ENCODE peak calls at places on chromosome 21, in five cellular contexts. One of them, this sample, is unnamed.

GRCh38 chr21:35585155-35585554 is 475.2 kb downstream of the SETD4 start:
- DNase-seq in suprapubic skin: no peak
- DNase-seq in H9: no peak
- DNase-seq in neuronal stem cell: no peak
- DNase-seq in adrenal gland: no peak
- DNase-seq in this sample: no peak

GRCh38 chr21:16590658-16591057 is 860.9 kb downstream of the USP25 start:
- DNase-seq in neuronal stem cell: no peak
- DNase-seq in suprapubic skin: no peak
- DNase-seq in adrenal gland: no peak
- DNase-seq in H9: no peak
- DNase-seq in this sample: no peak

GRCh38 chr21:45356653-45357435 is 48.1 kb upstream of the COL18A1 start:
- DNase-seq in adrenal gland: no peak
- DNase-seq in neuronal stem cell: no peak
- DNase-seq in H9: no peak
- DNase-seq in suprapubic skin: no peak
- DNase-seq in this sample: peak; percentile 51

GRCh38 chr21:45644041-45644906 is 749 bp downstream of the PCBP3 start:
- DNase-seq in suprapubic skin: no peak
- DNase-seq in H9: no peak
- DNase-seq in neuronal stem cell: peak; percentile 17
- DNase-seq in adrenal gland: no peak
- DNase-seq in this sample: peak; percentile 72

GRCh38 chr21:42227909-42228708 is 9.2 kb downstream of the ABCG1 start:
- DNase-seq in neuronal stem cell: no peak
- DNase-seq in adrenal gland: peak; percentile 98
- DNase-seq in suprapubic skin: peak; percentile 96
- DNase-seq in H9: peak; percentile 77
- DNase-seq in this sample: peak; percentile 94

GRCh38 chr21:27339902-27340301 is 373.0 kb upstream of the ADAMTS5 start:
- DNase-seq in H9: no peak
- DNase-seq in suprapubic skin: no peak
- DNase-seq in adrenal gland: no peak
- DNase-seq in neuronal stem cell: no peak
- DNase-seq in this sample: no peak

GRCh38 chr21:40153351-40153750 is 286.1 kb downstream of the PCP4 start:
- DNase-seq in adrenal gland: no peak
- DNase-seq in suprapubic skin: no peak
- DNase-seq in H9: no peak
- DNase-seq in neuronal stem cell: no peak
- DNase-seq in this sample: no peak

GRCh38 chr21:44054710-44055109 is 42.6 kb downstream of the TRAPPC10 start:
- DNase-seq in H9: no peak
- DNase-seq in neuronal stem cell: no peak
- DNase-seq in adrenal gland: no peak
- DNase-seq in suprapubic skin: no peak
- DNase-seq in this sample: no peak

GRCh38 chr21:35503646-35504045 is 454.5 kb upstream of the RUNX1 start:
- DNase-seq in H9: no peak
- DNase-seq in adrenal gland: peak; percentile 16
- DNase-seq in neuronal stem cell: no peak
- DNase-seq in suprapubic skin: no peak
- DNase-seq in this sample: no peak

GRCh38 chr21:30718239-30718909 is at the start of gene KRTAP21-3:
- DNase-seq in suprapubic skin: no peak
- DNase-seq in adrenal gland: no peak
- DNase-seq in neuronal stem cell: no peak
- DNase-seq in H9: no peak
- DNase-seq in this sample: no peak
- H3K4me1 ChIP-seq in suprapubic skin: no peaks in the 10 kb centered on the region
- H3K4me1 ChIP-seq in adrenal gland: no peaks in the 10 kb centered on the region
- H3K4me1 ChIP-seq in neuronal stem cell: no peaks in the 10 kb centered on the region
- H3K4me1 ChIP-seq in H9: no peaks in the 10 kb centered on the region
- H3K4me1 ChIP-seq in this sample: no peaks in the 10 kb centered on the region

DNA sequence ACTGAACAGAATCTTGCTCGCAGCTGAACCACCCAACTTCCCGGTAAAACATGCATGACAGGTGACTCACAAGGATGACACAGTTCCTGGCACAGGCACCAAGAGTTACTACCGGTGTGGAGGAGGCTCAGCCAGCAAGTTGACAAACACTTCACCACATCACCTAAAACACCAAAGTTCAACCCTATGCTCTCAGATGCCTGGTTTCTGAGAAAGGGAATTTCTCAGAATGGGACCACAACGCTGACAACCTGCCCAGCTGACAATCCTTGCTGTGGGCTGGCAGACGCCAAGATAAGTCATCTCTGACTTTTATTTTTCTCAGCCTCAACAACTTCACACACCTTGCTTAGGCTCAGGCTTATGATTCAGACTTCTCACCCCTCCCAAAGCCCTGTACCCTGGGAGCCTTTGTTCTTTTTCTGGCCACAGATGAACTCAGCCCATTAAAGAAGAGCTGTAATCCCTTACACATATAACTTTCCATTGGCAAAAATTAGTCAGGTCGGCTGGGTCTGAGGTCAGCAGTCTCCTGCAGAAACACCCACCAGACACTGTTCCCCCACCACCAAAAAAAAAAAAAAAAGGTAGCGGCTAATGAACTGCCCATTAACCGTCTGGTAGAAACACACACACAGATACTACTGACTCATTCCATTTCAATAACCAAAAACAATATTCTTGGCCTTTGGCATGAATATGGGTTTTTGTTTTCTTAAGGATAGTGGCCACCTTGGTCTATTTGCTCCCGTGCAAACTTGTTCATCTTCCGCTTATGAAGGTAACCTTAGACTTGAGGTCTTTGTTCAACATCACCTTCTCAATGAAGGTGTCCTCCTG is 10.8 kb upstream of the TIAM1 start:
- DNase-seq in adrenal gland: peak; percentile 73
- DNase-seq in neuronal stem cell: no peak
- DNase-seq in H9: no peak
- DNase-seq in suprapubic skin: no peak
- DNase-seq in this sample: no peak
- H3K27ac ChIP-seq in adrenal gland: no peak overlapping the region
- H3K27ac ChIP-seq in neuronal stem cell: no peak overlapping the region
- H3K27ac ChIP-seq in H9: no peak overlapping the region
- H3K27ac ChIP-seq in suprapubic skin: peak overlapping the region; percentile 78
- H3K27ac ChIP-seq in this sample: no peak overlapping the region

GRCh38 chr21:26137379-26138060 is 33.0 kb downstream of the APP start:
- DNase-seq in suprapubic skin: no peak
- DNase-seq in adrenal gland: no peak
- DNase-seq in H9: no peak
- DNase-seq in neuronal stem cell: no peak
- DNase-seq in this sample: no peak
- H3K4me1 ChIP-seq in suprapubic skin: peaks cover 18% of the 10 kb centered on the region
- H3K4me1 ChIP-seq in adrenal gland: peaks cover 12% of the 10 kb centered on the region
- H3K4me1 ChIP-seq in H9: no peaks in the 10 kb centered on the region
- H3K4me1 ChIP-seq in neuronal stem cell: no peaks in the 10 kb centered on the region
- H3K4me1 ChIP-seq in this sample: peaks cover 9% of the 10 kb centered on the region

DNA sequence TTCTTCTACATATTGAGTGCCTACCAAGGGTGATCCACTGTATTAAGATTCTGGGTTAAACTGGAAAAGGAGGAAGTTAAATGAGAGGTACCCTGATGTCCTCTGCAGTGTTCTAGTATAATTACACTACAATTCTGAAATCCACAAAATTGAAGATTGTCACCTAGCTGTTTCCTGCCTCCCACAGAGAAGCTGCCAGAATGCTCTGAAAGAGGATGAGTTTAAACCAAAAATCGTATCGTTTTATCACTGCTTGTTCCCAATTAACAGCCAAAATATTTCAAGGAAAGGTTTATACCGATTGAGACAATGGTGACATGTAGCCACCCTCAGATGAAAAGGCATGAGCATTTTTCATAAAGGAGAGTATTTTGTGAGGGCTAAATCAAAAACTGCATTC is 28.0 kb downstream of the TIAM1 start:
- DNase-seq in suprapubic skin: no peak
- DNase-seq in H9: no peak
- DNase-seq in neuronal stem cell: no peak
- DNase-seq in adrenal gland: no peak
- DNase-seq in this sample: no peak
- H3K27ac ChIP-seq in suprapubic skin: no peak overlapping the region
- H3K27ac ChIP-seq in H9: no peak overlapping the region
- H3K27ac ChIP-seq in neuronal stem cell: no peak overlapping the region
- H3K27ac ChIP-seq in adrenal gland: no peak overlapping the region
- H3K27ac ChIP-seq in this sample: no peak overlapping the region

GRCh38 chr21:33262921-33263320 is 3.2 kb upstream of the IL10RB start:
- DNase-seq in H9: no peak
- DNase-seq in adrenal gland: no peak
- DNase-seq in neuronal stem cell: no peak
- DNase-seq in suprapubic skin: no peak
- DNase-seq in this sample: no peak

GRCh38 chr21:33265664-33266049 is 510 bp upstream of the IL10RB start:
- DNase-seq in H9: peak; percentile 66
- DNase-seq in neuronal stem cell: peak; percentile 6
- DNase-seq in suprapubic skin: no peak
- DNase-seq in adrenal gland: peak; percentile 32
- DNase-seq in this sample: peak; percentile 67

GRCh38 chr21:33266050-33266783 is at the start of gene IL10RB:
- DNase-seq in neuronal stem cell: peak; percentile 75
- DNase-seq in H9: peak; percentile 78
- DNase-seq in adrenal gland: peak; percentile 73
- DNase-seq in suprapubic skin: peak; percentile 83
- DNase-seq in this sample: peak; percentile 92

GRCh38 chr21:33266784-33267135 is 593 bp downstream of the IL10RB start:
- DNase-seq in neuronal stem cell: no peak
- DNase-seq in adrenal gland: no peak
- DNase-seq in suprapubic skin: no peak
- DNase-seq in H9: no peak
- DNase-seq in this sample: peak; percentile 73

GRCh38 chr21:33264561-33264960 is 1.6 kb upstream of the IL10RB start:
- DNase-seq in suprapubic skin: no peak
- DNase-seq in H9: no peak
- DNase-seq in adrenal gland: no peak
- DNase-seq in neuronal stem cell: no peak
- DNase-seq in this sample: no peak
- H3K4me1 ChIP-seq in suprapubic skin: peaks cover 28% of the 10 kb centered on the region
- H3K4me1 ChIP-seq in H9: no peaks in the 10 kb centered on the region
- H3K4me1 ChIP-seq in adrenal gland: no peaks in the 10 kb centered on the region
- H3K4me1 ChIP-seq in neuronal stem cell: no peaks in the 10 kb centered on the region
- H3K4me1 ChIP-seq in this sample: peaks cover 4% of the 10 kb centered on the region

GRCh38 chr21:25934130-25934529 is 199.4 kb downstream of the GABPA start:
- DNase-seq in adrenal gland: no peak
- DNase-seq in neuronal stem cell: no peak
- DNase-seq in suprapubic skin: no peak
- DNase-seq in H9: no peak
- DNase-seq in this sample: no peak
- H3K27ac ChIP-seq in adrenal gland: no peak overlapping the region
- H3K27ac ChIP-seq in neuronal stem cell: no peak overlapping the region
- H3K27ac ChIP-seq in suprapubic skin: peak overlapping the region; percentile 25
- H3K27ac ChIP-seq in H9: no peak overlapping the region
- H3K27ac ChIP-seq in this sample: peak overlapping the region; percentile 39

GRCh38 chr21:36696640-36697472 is 2.1 kb upstream of the SIM2 start:
- DNase-seq in neuronal stem cell: no peak
- DNase-seq in suprapubic skin: no peak
- DNase-seq in H9: peak; percentile 39
- DNase-seq in adrenal gland: no peak
- DNase-seq in this sample: no peak
- H3K4me1 ChIP-seq in neuronal stem cell: peaks cover 25% of the 10 kb centered on the region
- H3K4me1 ChIP-seq in suprapubic skin: peaks cover 77% of the 10 kb centered on the region
- H3K4me1 ChIP-seq in H9: peaks cover 2% of the 10 kb centered on the region
- H3K4me1 ChIP-seq in adrenal gland: peaks cover 14% of the 10 kb centered on the region
- H3K4me1 ChIP-seq in this sample: peaks cover 4% of the 10 kb centered on the region

GRCh38 chr21:18461743-18462142 is 58.2 kb upstream of the TMPRSS15 start:
- DNase-seq in neuronal stem cell: no peak
- DNase-seq in H9: no peak
- DNase-seq in suprapubic skin: no peak
- DNase-seq in adrenal gland: no peak
- DNase-seq in this sample: no peak
- H3K27ac ChIP-seq in neuronal stem cell: no peak overlapping the region
- H3K27ac ChIP-seq in H9: no peak overlapping the region
- H3K27ac ChIP-seq in suprapubic skin: no peak overlapping the region
- H3K27ac ChIP-seq in adrenal gland: no peak overlapping the region
- H3K27ac ChIP-seq in this sample: no peak overlapping the region

DNA sequence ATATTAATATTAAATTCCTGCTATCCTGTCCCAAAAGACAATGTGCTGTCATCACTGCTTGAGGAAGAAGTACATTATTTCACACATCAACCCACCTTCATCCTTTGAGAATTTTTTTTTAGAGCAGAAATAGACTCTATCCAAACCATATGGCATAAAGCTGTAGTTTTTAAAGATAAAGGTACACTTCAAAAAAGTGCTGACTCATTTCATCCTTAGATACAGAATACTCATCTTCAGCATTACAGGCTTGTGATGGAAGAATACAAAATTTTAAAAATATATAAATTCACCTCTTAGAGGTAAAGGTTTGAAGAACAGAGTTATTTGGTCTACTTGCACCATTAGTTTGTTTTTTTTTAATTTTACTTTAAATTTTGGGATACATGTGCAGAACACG is 126.7 kb upstream of the ERG start:
- DNase-seq in adrenal gland: no peak
- DNase-seq in neuronal stem cell: no peak
- DNase-seq in H9: no peak
- DNase-seq in suprapubic skin: no peak
- DNase-seq in this sample: no peak
- H3K4me1 ChIP-seq in adrenal gland: no peaks in the 10 kb centered on the region
- H3K4me1 ChIP-seq in neuronal stem cell: no peaks in the 10 kb centered on the region
- H3K4me1 ChIP-seq in H9: no peaks in the 10 kb centered on the region
- H3K4me1 ChIP-seq in suprapubic skin: peaks cover 2% of the 10 kb centered on the region
- H3K4me1 ChIP-seq in this sample: no peaks in the 10 kb centered on the region